ENCODE peak calls at places on chromosomes 4 and X, in five cellular contexts. K is CD8-positive, alpha-beta T cell; F is mucosa of gallbladder; L is anterior cingulate cortex; T is activated CD8-positive, alpha-beta memory T cell treated with anti-CD3 and anti-CD28 coated beads, Interleukin-2, amount 10 ng/mL, durations not matched to agents 7 days and 5 days. W is an unnamed sample.

GRCh38 chr4:85370400-85371032 is 104.4 kb upstream of the ARHGAP24 start:
- DNase-seq in F (peak; percentile 11), L (no peak), K (no peak), T (no peak), W (no peak)

GRCh38 chr4:10998826-10999225 is 314.3 kb upstream of the CLNK start:
- DNase-seq in F (no peak), T (no peak), K (no peak), L (no peak), W (no peak)

GRCh38 chrX:77298296-77298695 is 148.9 kb upstream of the FGF16 start:
- DNase-seq in K (no peak), L (no peak), T (no peak), F (no peak), W (no peak)

GRCh38 chrX:40908026-40908425 is 172.7 kb upstream of the MED14 start:
- DNase-seq in F (no peak), T (no peak), K (no peak), L (no peak), W (no peak)

GRCh38 chrX:149803458-149804062 is 21.8 kb downstream of the MAGEA9 start:
- DNase-seq in F (no peak), K (no peak), T (no peak), L (no peak), W (no peak)

GRCh38 chrX:45862801-45863200 is 662.1 kb upstream of the DIPK2B start:
- DNase-seq in T (no peak), L (no peak), F (no peak), K (no peak), W (no peak)

GRCh38 chrX:1521459-1521956 is 15.5 kb downstream of the P2RY8 start:
- DNase-seq in T (peak; percentile 92), L (no peak), K (peak; percentile 83), F (no peak), W (no peak)

GRCh38 chr4:156169861-156170260 is 216.2 kb upstream of the CTSO start:
- DNase-seq in K (no peak), T (no peak), F (no peak), L (no peak), W (no peak)

GRCh38 chrX:120457766-120458180 is 11.3 kb downstream of the LAMP2 start:
- DNase-seq in L (no peak), F (no peak), T (no peak), K (peak; percentile 20), W (no peak)

GRCh38 chr4:101287332-101287731 is 60.0 kb downstream of the PPP3CA start:
- DNase-seq in K (no peak), F (no peak), L (no peak), T (no peak), W (no peak)

GRCh38 chr4:185384877-185385465 is 10.8 kb downstream of the LRP2BP start:
- DNase-seq in T (no peak), K (no peak), F (no peak), L (no peak), W (no peak)

GRCh38 chr4:8911311-8912088 is 39.9 kb upstream of the HMX1 start:
- DNase-seq in T (peak; percentile 9), L (no peak), K (no peak), F (no peak), W (no peak)

GRCh38 chr4:30867427-30867826 is 147.3 kb downstream of the PCDH7 start:
- DNase-seq in F (no peak), K (no peak), T (no peak), L (no peak), W (no peak)

GRCh38 chr4:96037705-96038104 is 197.8 kb downstream of the PDHA2 start:
- DNase-seq in F (no peak), K (no peak), T (no peak), L (no peak), W (no peak)

GRCh38 chr4:143232277-143232676 is 47.6 kb downstream of the USP38 start:
- DNase-seq in L (no peak), K (no peak), F (no peak), T (no peak), W (no peak)

GRCh38 chr4:76614589-76614988 is 179.6 kb downstream of the SHROOM3 start:
- DNase-seq in K (no peak), F (no peak), L (no peak), T (no peak), W (no peak)

GRCh38 chrX:49272426-49272825 is 2.8 kb downstream of the PPP1R3F start:
- DNase-seq in F (no peak), T (peak; percentile 59), L (no peak), K (no peak), W (no peak)

GRCh38 chr4:6288871-6289270 is 19.2 kb downstream of the WFS1 start:
- DNase-seq in T (no peak), L (no peak), F (no peak), K (no peak), W (no peak)

GRCh38 chr4:151784676-151785075 is 23.9 kb upstream of the GATB start:
- DNase-seq in F (peak; percentile 52), T (no peak), K (no peak), L (no peak), W (no peak)

GRCh38 chr4:8239226-8239625 is 30.3 kb upstream of the HTRA3 start:
- DNase-seq in T (no peak), K (no peak), L (no peak), F (no peak), W (no peak)

GRCh38 chr4:39362827-39363226 is 3.3 kb downstream of the RFC1 start:
- DNase-seq in K (no peak), T (no peak), F (no peak), L (no peak), W (no peak)

GRCh38 chrX:109484886-109485285 is 3.0 kb upstream of the GUCY2F start:
- DNase-seq in T (no peak), F (no peak), K (no peak), L (no peak), W (no peak)

GRCh38 chr4:169033660-169034059 is 23.6 kb upstream of the CBR4 start:
- DNase-seq in L (no peak), T (no peak), F (no peak), K (no peak), W (no peak)

W was measured in SW 1271.